ENCODE peak calls at places on chromosome 5, in nine cellular contexts. T, S, W, G, E, R, Y, C and J are unnamed samples.

GRCh38 chr5:54115768-54116403 is 194.5 kb downstream of the ARL15 start:
- DNase-seq in T (no peak), S (no peak), W (no peak), G (no peak), E (no peak), R (no peak), Y (no peak), C (no peak), J (no peak)

GRCh38 chr5:143208781-143209510 is 194.5 kb downstream of the NR3C1 start:
- DNase-seq in T (no peak), S (no peak), W (no peak), G (no peak), E (no peak), R (no peak), Y (no peak), C (no peak), J (no peak)

GRCh38 chr5:76084496-76085285 is 1.5 kb downstream of the SV2C start:
- DNase-seq in T (peak), S (no peak), W (no peak), G (no peak), E (peak), R (peak), Y (peak), C (no peak), J (peak)

GRCh38 chr5:124962735-124963134 is 216.3 kb upstream of the ZNF608 start:
- DNase-seq in T (no peak), S (no peak), W (no peak), G (no peak), E (no peak), R (no peak), Y (no peak), C (no peak), J (no peak)

GRCh38 chr5:54785729-54786548 is 199.5 kb downstream of the ESM1 start:
- DNase-seq in T (no peak), S (peak), W (no peak), G (no peak), E (no peak), R (peak), Y (peak), C (no peak), J (peak)

GRCh38 chr5:168661593-168662485 is 82.7 kb upstream of the PANK3 start:
- DNase-seq in T (no peak), S (no peak), W (no peak), G (no peak), E (no peak), R (no peak), Y (no peak), C (no peak), J (no peak)

GRCh38 chr5:72848474-72849428 is 32.3 kb downstream of the TNPO1 start:
- DNase-seq in T (peak), S (peak), W (peak), G (peak), E (peak), R (peak), Y (no peak), C (peak), J (peak)

GRCh38 chr5:116423091-116423490 is 151.5 kb downstream of the SEMA6A start:
- DNase-seq in T (no peak), S (no peak), W (no peak), G (no peak), E (no peak), R (no peak), Y (no peak), C (no peak), J (no peak)

GRCh38 chr5:14628346-14628745 is 36.2 kb upstream of the OTULIN start:
- DNase-seq in T (no peak), S (no peak), W (peak), G (peak), E (peak), R (no peak), Y (peak), C (no peak), J (no peak)

GRCh38 chr5:128644863-128645262 is 106.8 kb upstream of the FBN2 start:
- DNase-seq in T (no peak), S (no peak), W (no peak), G (no peak), E (no peak), R (no peak), Y (no peak), C (no peak), J (no peak)

GRCh38 chr5:132408456-132408855 is 38.9 kb downstream of the SLC22A5 start:
- DNase-seq in T (no peak), S (no peak), W (no peak), G (no peak), E (no peak), R (no peak), Y (no peak), C (no peak), J (no peak)

GRCh38 chr5:367358-368130 is 46.0 kb downstream of the AHRR start:
- DNase-seq in T (no peak), S (no peak), W (no peak), G (no peak), E (no peak), R (no peak), Y (no peak), C (no peak), J (peak)